ENCODE peak calls at places on chromosome 7, in six cellular contexts. E, I, M, F, H and Y are unnamed samples.

GRCh38 chr7:146956323-146956722 is 839.7 kb downstream of the CNTNAP2 start:
- DNase-seq in F (peak; percentile 53), H (no peak), E (no peak), M (no peak), I (no peak), Y (no peak)

GRCh38 chr7:19377611-19378339 is 232.6 kb upstream of the FERD3L start:
- DNase-seq in E (peak; percentile 1), H (no peak), M (no peak), I (no peak), F (no peak), Y (no peak)

GRCh38 chr7:96303105-96303685 is 18.7 kb downstream of the SLC25A13 start:
- DNase-seq in M (peak; percentile 56), I (no peak), E (peak; percentile 99), H (no peak), F (no peak), Y (no peak)

GRCh38 chr7:43647772-43648643 is 65.1 kb downstream of the STK17A start:
- DNase-seq in F (peak; percentile 95), I (peak; percentile 98), M (peak; percentile 67), H (no peak), E (peak; percentile 99), Y (peak; percentile 80)

GRCh38 chr7:103637726-103638125 is 191.7 kb upstream of the SLC26A5 start:
- DNase-seq in H (no peak), M (no peak), E (peak; percentile 73), F (no peak), I (no peak), Y (no peak)

GRCh38 chr7:108525327-108525984 is 479 bp downstream of the PNPLA8 start:
- DNase-seq in I (peak; percentile 72), E (peak; percentile 93), H (no peak), F (no peak), M (peak; percentile 93), Y (peak; percentile 45)

GRCh38 chr7:68980011-68980410 is 618.3 kb upstream of the AUTS2 start:
- DNase-seq in I (peak; percentile 2), E (peak; percentile 46), F (no peak), M (no peak), H (no peak), Y (no peak)

GRCh38 chr7:732094-732541 is 5.0 kb upstream of the PRKAR1B start:
- DNase-seq in M (no peak), H (no peak), I (no peak), E (no peak), F (peak; percentile 95), Y (no peak)

GRCh38 chr7:5620459-5620881 is 161.0 kb downstream of the RNF216 start:
- DNase-seq in I (no peak), M (no peak), E (no peak), F (no peak), H (no peak), Y (no peak)

GRCh38 chr7:27181795-27182275 is 3.2 kb downstream of the HOXA11 start:
- DNase-seq in F (no peak), M (no peak), H (no peak), E (no peak), I (no peak), Y (no peak)

GRCh38 chr7:142516038-142516501 is 233.2 kb upstream of the PRSS1 start:
- DNase-seq in M (peak; percentile 80), E (peak; percentile 65), I (no peak), F (no peak), H (no peak), Y (no peak)

GRCh38 chr7:66713687-66714086 is 26.8 kb upstream of the RABGEF1 start:
- DNase-seq in E (no peak), M (no peak), F (no peak), I (no peak), H (no peak), Y (no peak)

GRCh38 chr7:73707045-73707631 is 12.3 kb downstream of the STX1A start:
- DNase-seq in E (peak; percentile 52), M (no peak), F (peak; percentile 88), I (no peak), H (no peak), Y (no peak)

GRCh38 chr7:50610521-50611277 is 45.5 kb upstream of the DDC start:
- DNase-seq in M (no peak), H (no peak), F (no peak), E (peak; percentile 78), I (no peak), Y (peak; percentile 19)

GRCh38 chr7:36207451-36208291 is 54.6 kb downstream of the EEPD1 start:
- DNase-seq in I (no peak), E (peak; percentile 80), H (no peak), M (no peak), F (no peak), Y (peak; percentile 54)

GRCh38 chr7:157000741-157001653 is 9.5 kb downstream of the MNX1 start:
- DNase-seq in H (no peak), M (no peak), F (no peak), I (no peak), E (no peak), Y (no peak)

GRCh38 chr7:157691521-157692155 is 354.8 kb downstream of the DNAJB6 start:
- DNase-seq in I (no peak), E (no peak), H (no peak), M (no peak), F (peak; percentile 22), Y (no peak)

GRCh38 chr7:103446046-103446520 is at the start of gene SLC26A5:
- DNase-seq in M (peak; percentile 80), F (peak; percentile 44), E (peak; percentile 18), H (no peak), I (no peak), Y (no peak)

GRCh38 chr7:22781230-22781711 is 41.4 kb downstream of the TOMM7 start:
- DNase-seq in H (no peak), E (peak; percentile 55), M (peak; percentile 49), I (no peak), F (no peak), Y (peak; percentile 21)

GRCh38 chr7:67359900-67360299 is 363.3 kb downstream of the TYW1 start:
- DNase-seq in E (no peak), M (peak; percentile 89), H (no peak), I (no peak), F (no peak), Y (no peak)

GRCh38 chr7:75650062-75650461 is 88.7 kb downstream of the HIP1 start:
- DNase-seq in I (no peak), M (peak; percentile 53), H (no peak), F (no peak), E (no peak), Y (no peak)

GRCh38 chr7:57400531-57401155 is 49.3 kb upstream of the ZNF716 start:
- DNase-seq in I (no peak), H (no peak), E (no peak), M (no peak), F (no peak), Y (no peak)

GRCh38 chr7:156474241-156474743 is 166.3 kb upstream of the RNF32 start:
- DNase-seq in E (peak; percentile 59), F (no peak), I (no peak), H (no peak), M (no peak), Y (peak; percentile 74)

GRCh38 chr7:31249671-31250070 is 90.9 kb downstream of the NEUROD6 start:
- DNase-seq in E (no peak), I (no peak), F (no peak), M (peak; percentile 8), H (no peak), Y (no peak)

GRCh38 chr7:157670490-157671357 is 333.9 kb downstream of the DNAJB6 start:
- DNase-seq in M (peak; percentile 37), H (no peak), E (no peak), I (no peak), F (no peak), Y (no peak)

GRCh38 chr7:92813390-92814024 is 22.9 kb downstream of the CDK6 start:
- DNase-seq in F (no peak), E (no peak), I (no peak), M (no peak), H (no peak), Y (no peak)

GRCh38 chr7:20784311-20785210 is 2.1 kb downstream of the SP8 start:
- DNase-seq in H (no peak), E (peak; percentile 28), M (peak; percentile 89), F (no peak), I (no peak), Y (peak; percentile 9)

GRCh38 chr7:115477193-115477651 is 553.3 kb downstream of the TFEC start:
- DNase-seq in F (no peak), H (no peak), M (peak; percentile 64), I (no peak), E (no peak), Y (no peak)

GRCh38 chr7:118844748-118845147 is 620.2 kb downstream of the ANKRD7 start:
- DNase-seq in M (no peak), F (no peak), I (no peak), H (no peak), E (peak; percentile 13), Y (peak; percentile 5)